ENCODE peak calls at places on chromosomes 6 and 20, in ten cellular contexts. L, D, E, Q, K, Z, S, M, P and N are unnamed samples.

GRCh38 chr20:45347936-45348809 is at the start of gene SDC4:
- DNase-seq in L (peak), D (peak), E (no peak), Q (peak), K (peak), Z (peak), S (peak), M (no peak), P (peak), N (peak)

GRCh38 chr20:62621251-62622110 is 20.8 kb upstream of the SLCO4A1 start:
- DNase-seq in L (no peak), D (no peak), E (no peak), Q (no peak), K (no peak), Z (no peak), S (no peak), M (no peak), P (no peak), N (no peak)

GRCh38 chr20:49505518-49505917 is 23.1 kb upstream of the KCNB1 start:
- DNase-seq in L (peak), D (peak), E (no peak), Q (no peak), K (peak), Z (peak), S (peak), M (no peak), P (peak), N (peak)

GRCh38 chr6:37868447-37868825 is 48.9 kb downstream of the ZFAND3 start:
- DNase-seq in L (no peak), D (peak), E (no peak), Q (no peak), K (no peak), Z (peak), S (peak), M (no peak), P (no peak), N (peak)

GRCh38 chr6:52213127-52213526 is 27.0 kb downstream of the IL17A start:
- DNase-seq in L (no peak), D (no peak), E (no peak), Q (no peak), K (no peak), Z (no peak), S (peak), M (no peak), P (no peak), N (no peak)

GRCh38 chr6:128376952-128377503 is 143.4 kb downstream of the PTPRK start:
- DNase-seq in L (no peak), D (no peak), E (no peak), Q (no peak), K (no peak), Z (no peak), S (no peak), M (no peak), P (no peak), N (no peak)

GRCh38 chr6:153231048-153231635 is 100.1 kb upstream of the RGS17 start:
- DNase-seq in L (peak), D (peak), E (no peak), Q (no peak), K (peak), Z (peak), S (peak), M (peak), P (peak), N (peak)

GRCh38 chr20:57659789-57660509 is 39.7 kb upstream of the ZBP1 start:
- DNase-seq in L (peak), D (no peak), E (no peak), Q (no peak), K (no peak), Z (no peak), S (no peak), M (no peak), P (peak), N (no peak)

GRCh38 chr6:155955038-155955437 is 499.4 kb upstream of the NOX3 start:
- DNase-seq in L (no peak), D (no peak), E (no peak), Q (no peak), K (no peak), Z (no peak), S (peak), M (no peak), P (no peak), N (no peak)

DNA sequence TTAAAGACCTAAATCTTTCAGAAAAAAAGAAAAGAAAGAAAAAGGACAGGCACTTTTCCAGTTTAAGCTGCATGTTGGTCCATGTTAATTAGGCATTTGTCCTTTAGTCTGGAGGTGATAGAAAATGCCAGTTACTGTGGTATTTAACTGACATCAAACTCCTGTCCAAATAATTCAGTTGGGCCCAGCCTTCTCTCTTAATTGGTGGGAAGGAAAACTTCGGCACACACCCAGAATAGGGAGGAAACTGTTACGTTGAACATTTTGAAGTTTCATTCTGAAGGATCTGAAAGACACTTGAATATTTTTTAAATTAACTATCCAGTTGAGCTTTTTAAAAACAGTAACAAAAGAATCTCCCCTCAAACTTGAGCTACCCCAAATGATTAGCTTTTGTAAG is 30.4 kb downstream of the RREB1 start:
- DNase-seq in L (no peak), D (no peak), E (no peak), Q (no peak), K (no peak), Z (peak), S (no peak), M (no peak), P (no peak), N (no peak)
- H3K9ac ChIP-seq in L (no peak), D (peak), E (peak), Q (no peak), K (no peak), Z (peak), S (no peak), M (no peak), P (no peak), N (no peak)

GRCh38 chr20:19491241-19491640 is 266.8 kb upstream of the RIN2 start:
- DNase-seq in L (no peak), D (no peak), E (no peak), Q (no peak), K (no peak), Z (no peak), S (no peak), M (no peak), P (no peak), N (no peak)

GRCh38 chr20:19495905-19496703 is 262.0 kb upstream of the RIN2 start:
- DNase-seq in L (no peak), D (no peak), E (no peak), Q (no peak), K (no peak), Z (peak), S (no peak), M (no peak), P (no peak), N (peak)

GRCh38 chr20:19492937-19493336 is 265.1 kb upstream of the RIN2 start:
- DNase-seq in L (no peak), D (no peak), E (no peak), Q (no peak), K (peak), Z (no peak), S (peak), M (no peak), P (peak), N (no peak)

GRCh38 chr20:19492116-19492515 is 265.9 kb upstream of the RIN2 start:
- DNase-seq in L (no peak), D (no peak), E (no peak), Q (no peak), K (no peak), Z (no peak), S (no peak), M (no peak), P (no peak), N (no peak)

DNA sequence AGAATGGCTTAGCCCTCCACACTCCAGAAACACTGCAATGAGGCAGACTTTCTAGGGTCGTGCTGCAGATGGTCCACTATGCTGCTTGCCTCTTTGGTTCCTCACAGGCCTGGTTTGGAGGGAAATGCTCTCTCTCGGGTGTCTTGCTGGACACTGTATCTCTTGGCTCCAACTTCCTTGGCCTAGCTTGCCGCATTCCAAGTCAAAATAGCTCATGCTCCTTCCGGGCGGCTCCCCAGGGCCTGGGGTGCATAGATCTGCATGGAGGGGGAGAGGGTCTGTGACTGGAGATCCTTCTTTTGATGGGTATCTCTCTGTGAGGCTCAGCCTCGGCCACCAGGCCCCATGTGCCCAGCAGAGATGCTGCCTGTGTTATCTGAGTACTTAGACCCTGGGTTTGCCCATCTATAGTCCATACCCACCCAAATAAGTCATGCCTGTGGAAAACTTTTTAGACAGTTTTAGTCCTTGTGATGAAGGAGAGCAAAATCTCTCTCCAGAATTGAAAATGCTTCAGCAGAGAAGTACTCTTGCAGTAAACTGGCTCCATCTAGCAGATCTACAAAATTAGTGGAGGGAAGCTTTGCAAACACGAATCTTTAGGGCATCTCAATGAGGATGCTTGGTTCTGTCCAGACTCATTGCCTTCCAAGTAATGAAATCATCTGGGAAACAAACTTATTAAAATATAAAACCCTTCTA is 264.1 kb upstream of the RIN2 start:
- DNase-seq in L (no peak), D (no peak), E (no peak), Q (no peak), K (no peak), Z (no peak), S (no peak), M (no peak), P (no peak), N (no peak)
- H3K27ac ChIP-seq in L (no peak), D (no peak), E (no peak), Q (no peak), K (no peak), Z (no peak), S (no peak), M (no peak), P (no peak), N (no peak)

DNA sequence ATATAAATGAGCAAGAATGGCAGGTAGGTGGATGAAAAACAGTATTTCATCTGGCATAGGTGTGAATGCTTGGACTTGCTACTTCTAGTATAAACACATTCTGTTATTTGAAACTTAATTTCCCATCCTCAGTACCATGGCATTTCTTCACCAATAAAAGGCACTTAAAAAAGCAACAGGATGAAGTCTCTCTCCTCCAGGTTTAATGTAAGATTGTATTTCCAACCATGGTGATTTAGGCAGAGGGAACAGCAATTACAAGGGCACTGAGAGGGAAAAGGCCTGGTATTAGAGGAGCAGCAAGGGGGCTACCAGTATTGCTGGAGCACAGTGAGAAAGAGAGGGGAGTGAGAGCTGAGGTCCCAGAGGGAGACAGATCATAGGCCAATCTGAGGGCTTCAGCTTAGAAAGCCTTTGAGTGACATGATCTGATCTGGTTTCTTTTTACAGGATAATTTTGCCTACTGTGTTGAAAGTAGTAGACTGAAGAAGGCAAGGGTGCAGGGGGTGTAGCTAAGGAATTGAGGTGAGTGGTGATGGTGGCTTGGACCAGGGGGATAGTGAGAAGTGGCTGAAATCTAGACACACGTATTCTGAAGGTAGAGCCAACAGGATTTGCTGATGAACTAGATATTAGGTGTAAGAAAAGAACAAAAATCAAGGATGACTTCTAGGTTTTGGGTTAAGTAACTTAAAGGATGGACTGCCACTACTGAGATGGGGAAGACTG is 67.8 kb upstream of the SMIM29 start:
- DNase-seq in L (no peak), D (no peak), E (no peak), Q (no peak), K (no peak), Z (no peak), S (no peak), M (no peak), P (no peak), N (no peak)
- H3K9ac ChIP-seq in L (peak), D (no peak), E (peak), Q (peak), K (no peak), Z (no peak), S (no peak), M (no peak), P (no peak), N (no peak)

DNA sequence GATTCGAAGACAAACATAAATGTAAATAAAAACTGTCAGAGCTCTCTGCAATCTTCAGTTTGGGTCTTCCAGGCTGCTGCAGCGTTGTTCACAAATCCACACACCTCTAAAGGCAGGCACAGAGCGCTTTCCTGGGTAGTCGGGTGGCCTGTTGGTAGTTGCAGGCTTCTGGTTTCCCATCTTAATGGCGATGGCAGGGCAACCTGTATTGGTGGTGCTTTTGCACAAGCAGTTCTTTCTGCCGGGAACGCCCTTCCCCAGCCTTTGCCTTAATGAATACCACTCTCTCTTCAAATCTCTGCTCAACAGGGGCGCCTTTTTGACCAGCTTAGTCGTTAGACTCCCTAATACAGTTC is 723 bp upstream of the IFT52 start:
- DNase-seq in L (peak), D (no peak), E (no peak), Q (no peak), K (peak), Z (no peak), S (peak), M (no peak), P (peak), N (no peak)
- H3K27ac ChIP-seq in L (peak), D (peak), E (peak), Q (peak), K (no peak), Z (peak), S (peak), M (peak), P (peak), N (peak)

DNA sequence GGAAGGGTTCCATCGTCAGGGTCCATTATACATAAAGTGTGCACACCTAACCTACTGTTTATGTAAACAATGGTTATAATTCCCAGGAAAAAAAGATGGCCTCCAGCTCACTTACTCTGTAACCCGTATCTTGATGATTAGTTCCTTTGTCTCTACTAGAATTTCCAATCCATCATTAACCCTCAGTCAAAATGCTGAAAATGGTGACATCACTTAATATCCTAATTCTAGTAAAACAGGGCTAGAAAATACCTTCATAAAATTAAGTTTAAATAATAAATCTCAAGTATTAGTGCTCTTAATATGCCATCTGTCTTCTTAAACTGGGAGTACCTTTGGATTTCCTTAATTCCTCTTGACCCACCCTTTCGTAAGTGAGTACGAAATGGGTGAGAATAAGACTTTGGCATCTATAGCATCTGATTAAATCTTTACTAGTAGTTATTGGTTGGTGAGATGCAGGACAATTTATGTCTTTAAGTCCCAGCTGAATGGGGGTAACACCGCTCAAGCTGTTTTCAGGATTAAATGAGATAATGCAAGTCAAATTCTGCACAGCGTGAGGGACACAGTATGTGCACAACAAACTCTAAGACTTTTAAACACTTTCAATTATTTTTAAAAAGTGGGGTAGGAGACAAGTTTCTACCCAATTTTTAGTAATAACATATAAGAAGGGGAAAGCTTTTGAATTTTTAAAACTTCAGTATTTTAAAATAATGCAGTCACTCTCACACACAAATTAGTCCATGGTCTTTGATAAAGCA is 1.6 kb downstream of the HMGN3 start:
- DNase-seq in L (no peak), D (no peak), E (no peak), Q (no peak), K (no peak), Z (peak), S (no peak), M (no peak), P (no peak), N (no peak)
- H3K9ac ChIP-seq in L (peak), D (peak), E (peak), Q (no peak), K (no peak), Z (peak), S (peak), M (peak), P (peak), N (peak)

DNA sequence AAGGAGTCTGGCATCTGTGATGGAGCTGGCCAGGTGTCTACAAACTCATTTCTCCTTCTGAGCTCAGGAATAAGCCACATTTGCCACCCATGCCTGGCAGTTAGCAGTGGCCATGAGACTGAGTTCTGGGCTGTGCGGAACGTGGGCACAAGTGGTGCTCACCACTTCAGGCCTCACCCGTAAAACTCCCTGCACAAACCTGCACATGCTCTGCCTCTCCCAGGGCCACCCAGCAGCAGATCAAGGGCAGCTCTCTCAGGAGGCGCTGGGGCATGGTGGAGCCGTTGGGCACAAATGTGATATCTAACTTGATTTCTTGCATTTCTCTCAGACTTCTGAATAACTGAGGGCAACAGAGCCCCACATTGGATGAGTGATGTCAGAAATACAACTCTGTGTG is 269.5 kb downstream of the HIVEP2 start:
- DNase-seq in L (no peak), D (no peak), E (no peak), Q (no peak), K (no peak), Z (no peak), S (no peak), M (no peak), P (no peak), N (no peak)
- H3K27ac ChIP-seq in L (no peak), D (no peak), E (no peak), Q (no peak), K (no peak), Z (no peak), S (no peak), M (no peak), P (no peak), N (no peak)

GRCh38 chr6:81895511-81896185 is 143.2 kb upstream of the TENT5A start:
- DNase-seq in L (no peak), D (peak), E (no peak), Q (no peak), K (no peak), Z (peak), S (peak), M (no peak), P (no peak), N (peak)
- H3K9ac ChIP-seq in L (no peak), D (no peak), E (no peak), Q (no peak), K (no peak), Z (peak), S (no peak), M (no peak), P (no peak), N (no peak)

GRCh38 chr6:43021270-43022047 is at the start of gene RRP36:
- DNase-seq in L (peak), D (peak), E (no peak), Q (peak), K (peak), Z (peak), S (peak), M (no peak), P (peak), N (peak)

GRCh38 chr6:43020847-43021246 is 576 bp upstream of the RRP36 start:
- DNase-seq in L (peak), D (no peak), E (no peak), Q (no peak), K (peak), Z (no peak), S (peak), M (no peak), P (peak), N (peak)

GRCh38 chr6:43016935-43017334 is 2.9 kb downstream of the KLHDC3 start:
- DNase-seq in L (no peak), D (no peak), E (no peak), Q (no peak), K (no peak), Z (no peak), S (no peak), M (no peak), P (no peak), N (no peak)

GRCh38 chr6:43019152-43019551 is 2.3 kb upstream of the RRP36 start:
- DNase-seq in L (no peak), D (no peak), E (no peak), Q (no peak), K (no peak), Z (no peak), S (no peak), M (no peak), P (no peak), N (no peak)

DNA sequence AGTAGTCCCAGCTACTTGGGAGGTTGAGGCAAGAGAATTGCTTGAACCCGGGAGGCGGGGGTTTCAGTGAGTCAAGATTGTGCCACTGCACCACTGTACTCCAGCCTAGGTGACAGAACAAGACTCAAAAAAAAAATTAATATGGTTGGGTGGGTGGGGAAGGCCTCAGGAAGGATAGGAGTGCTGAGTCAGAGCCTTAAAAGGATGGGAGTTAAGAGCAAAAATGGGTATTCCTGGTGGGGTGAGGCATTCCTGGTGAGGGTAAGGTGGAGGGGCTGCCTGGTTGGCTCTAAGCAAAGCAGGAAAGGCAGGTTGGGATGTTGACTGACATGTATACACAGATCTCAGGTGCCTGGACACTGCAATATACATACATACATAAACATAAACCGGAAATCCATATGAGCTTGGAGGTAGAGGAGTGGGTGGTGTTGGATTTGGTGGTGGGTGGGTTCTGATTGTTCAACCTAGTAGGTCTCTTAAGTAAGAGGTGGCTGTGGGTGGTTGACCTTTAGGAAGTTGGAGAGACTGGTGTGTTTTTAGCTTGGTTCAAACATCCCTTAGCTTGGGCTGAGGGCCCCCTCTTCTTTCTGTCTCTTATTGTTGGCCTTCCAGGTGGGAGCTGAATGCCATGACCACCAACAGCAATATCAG is 1.2 kb upstream of the RRP36 start:
- DNase-seq in L (no peak), D (no peak), E (no peak), Q (no peak), K (no peak), Z (no peak), S (no peak), M (no peak), P (no peak), N (no peak)
- H3K27ac ChIP-seq in L (peak), D (no peak), E (no peak), Q (peak), K (no peak), Z (peak), S (no peak), M (peak), P (no peak), N (peak)